ENCODE peak calls at places on chromosome 9, in nine cellular contexts. One of them, this sample, is unnamed. For H3K9me3, the result is how much of the 10 kb centered on the place peaks cover.

GRCh38 chr9:120876842-120877240 is at the start of gene PHF19:
- DNase-seq in mammary epithelial cell: peak
- DNase-seq in pancreas: no peak
- DNase-seq in upper lobe of right lung: peak
- DNase-seq in K562: no peak
- DNase-seq in lung: no peak
- DNase-seq in tibial nerve: no peak
- DNase-seq in heart right ventricle: peak
- DNase-seq in left ventricle myocardium inferior: peak
- DNase-seq in this sample: no peak

GRCh38 chr9:110323831-110324230 is 13.8 kb downstream of the TXNDC8 start:
- DNase-seq in pancreas: no peak
- DNase-seq in heart right ventricle: no peak
- DNase-seq in K562: no peak
- DNase-seq in tibial nerve: no peak
- DNase-seq in upper lobe of right lung: no peak
- DNase-seq in lung: no peak
- DNase-seq in mammary epithelial cell: no peak
- DNase-seq in left ventricle myocardium inferior: no peak
- DNase-seq in this sample: no peak

GRCh38 chr9:5499889-5500398 is 10.4 kb upstream of the PDCD1LG2 start:
- DNase-seq in tibial nerve: peak
- DNase-seq in upper lobe of right lung: no peak
- DNase-seq in left ventricle myocardium inferior: no peak
- DNase-seq in mammary epithelial cell: no peak
- DNase-seq in K562: peak
- DNase-seq in pancreas: no peak
- DNase-seq in lung: peak
- DNase-seq in heart right ventricle: no peak
- DNase-seq in this sample: no peak

GRCh38 chr9:93540305-93540704 is 36.1 kb upstream of the PHF2 start:
- DNase-seq in tibial nerve: no peak
- DNase-seq in mammary epithelial cell: no peak
- DNase-seq in lung: no peak
- DNase-seq in heart right ventricle: no peak
- DNase-seq in pancreas: no peak
- DNase-seq in upper lobe of right lung: no peak
- DNase-seq in left ventricle myocardium inferior: no peak
- DNase-seq in K562: no peak
- DNase-seq in this sample: no peak

GRCh38 chr9:882416-882931 is 41.0 kb downstream of the DMRT1 start:
- DNase-seq in lung: no peak
- DNase-seq in tibial nerve: no peak
- DNase-seq in K562: no peak
- DNase-seq in pancreas: no peak
- DNase-seq in left ventricle myocardium inferior: no peak
- DNase-seq in mammary epithelial cell: no peak
- DNase-seq in upper lobe of right lung: no peak
- DNase-seq in heart right ventricle: no peak
- DNase-seq in this sample: no peak

GRCh38 chr9:89421595-89421994 is 76.3 kb downstream of the SEMA4D start:
- DNase-seq in lung: no peak
- DNase-seq in K562: no peak
- DNase-seq in pancreas: no peak
- DNase-seq in mammary epithelial cell: no peak
- DNase-seq in left ventricle myocardium inferior: no peak
- DNase-seq in tibial nerve: no peak
- DNase-seq in upper lobe of right lung: no peak
- DNase-seq in heart right ventricle: no peak
- DNase-seq in this sample: no peak

GRCh38 chr9:34328500-34328982 is 527 bp downstream of the KIF24 start:
- DNase-seq in mammary epithelial cell: no peak
- DNase-seq in heart right ventricle: no peak
- DNase-seq in upper lobe of right lung: no peak
- DNase-seq in lung: no peak
- DNase-seq in K562: peak
- DNase-seq in tibial nerve: no peak
- DNase-seq in left ventricle myocardium inferior: no peak
- DNase-seq in pancreas: no peak
- DNase-seq in this sample: no peak

GRCh38 chr9:98087420-98088354 is 31.2 kb downstream of the NANS start:
- DNase-seq in pancreas: no peak
- DNase-seq in left ventricle myocardium inferior: peak
- DNase-seq in mammary epithelial cell: peak
- DNase-seq in lung: peak
- DNase-seq in upper lobe of right lung: peak
- DNase-seq in K562: no peak
- DNase-seq in heart right ventricle: peak
- DNase-seq in tibial nerve: no peak
- DNase-seq in this sample: peak

GRCh38 chr9:133478851-133479711 is at the start of gene SLC2A6:
- DNase-seq in lung: peak
- DNase-seq in pancreas: peak
- DNase-seq in upper lobe of right lung: peak
- DNase-seq in left ventricle myocardium inferior: peak
- DNase-seq in tibial nerve: peak
- DNase-seq in heart right ventricle: peak
- DNase-seq in K562: peak
- DNase-seq in mammary epithelial cell: peak
- DNase-seq in this sample: peak

GRCh38 chr9:118577121-118577520 is 792.1 kb downstream of the BRINP1 start:
- DNase-seq in upper lobe of right lung: no peak
- DNase-seq in pancreas: no peak
- DNase-seq in lung: no peak
- DNase-seq in tibial nerve: no peak
- DNase-seq in heart right ventricle: no peak
- DNase-seq in mammary epithelial cell: peak
- DNase-seq in K562: no peak
- DNase-seq in left ventricle myocardium inferior: no peak
- DNase-seq in this sample: no peak

GRCh38 chr9:133141833-133142594 is 21.0 kb upstream of the RALGDS start:
- DNase-seq in mammary epithelial cell: no peak
- DNase-seq in left ventricle myocardium inferior: peak
- DNase-seq in tibial nerve: no peak
- DNase-seq in upper lobe of right lung: peak
- DNase-seq in heart right ventricle: peak
- DNase-seq in lung: no peak
- DNase-seq in pancreas: peak
- DNase-seq in K562: no peak
- DNase-seq in this sample: peak

GRCh38 chr9:120846251-120846869 is 3.6 kb upstream of the PSMD5 start:
- DNase-seq in mammary epithelial cell: no peak
- DNase-seq in K562: no peak
- DNase-seq in lung: no peak
- DNase-seq in tibial nerve: no peak
- DNase-seq in heart right ventricle: no peak
- DNase-seq in pancreas: no peak
- DNase-seq in left ventricle myocardium inferior: no peak
- DNase-seq in upper lobe of right lung: no peak
- DNase-seq in this sample: no peak

GRCh38 chr9:137952976-137953666 is 75.5 kb downstream of the CACNA1B start:
- DNase-seq in mammary epithelial cell: no peak
- DNase-seq in left ventricle myocardium inferior: no peak
- DNase-seq in heart right ventricle: no peak
- DNase-seq in tibial nerve: no peak
- DNase-seq in upper lobe of right lung: no peak
- DNase-seq in lung: no peak
- DNase-seq in K562: no peak
- DNase-seq in pancreas: no peak
- DNase-seq in this sample: no peak

GRCh38 chr9:28853487-28853886 is 1280.2 kb upstream of the C9orf72 start:
- DNase-seq in mammary epithelial cell: no peak
- DNase-seq in heart right ventricle: no peak
- DNase-seq in lung: no peak
- DNase-seq in left ventricle myocardium inferior: no peak
- DNase-seq in K562: no peak
- DNase-seq in upper lobe of right lung: no peak
- DNase-seq in pancreas: no peak
- DNase-seq in tibial nerve: no peak
- DNase-seq in this sample: no peak

GRCh38 chr9:80841888-80842287 is 847.5 kb downstream of the TLE1 start:
- DNase-seq in left ventricle myocardium inferior: no peak
- DNase-seq in heart right ventricle: no peak
- DNase-seq in tibial nerve: no peak
- DNase-seq in pancreas: no peak
- DNase-seq in upper lobe of right lung: no peak
- DNase-seq in K562: no peak
- DNase-seq in lung: no peak
- DNase-seq in mammary epithelial cell: no peak
- DNase-seq in this sample: no peak

DNA sequence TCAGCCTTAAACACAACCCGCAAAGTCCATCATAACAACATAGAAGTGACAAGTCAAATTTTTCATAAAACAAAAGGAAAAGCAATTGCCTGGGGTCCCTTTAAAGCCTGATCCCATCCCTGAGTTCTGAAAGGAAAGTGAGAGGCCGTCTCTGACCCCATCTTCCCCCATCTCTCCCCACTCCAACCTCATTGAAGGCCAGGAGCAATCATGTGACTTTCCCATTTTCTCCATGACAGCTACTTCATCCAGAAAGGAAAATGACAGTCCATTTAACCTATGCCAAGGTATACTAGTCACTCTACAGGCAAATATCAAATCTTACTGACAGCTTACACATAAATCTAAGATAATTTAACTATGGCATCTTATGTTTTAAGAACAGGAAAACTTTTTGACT is 15.5 kb downstream of the ACTL7A start:
- DNase-seq in upper lobe of right lung: no peak
- DNase-seq in pancreas: no peak
- DNase-seq in mammary epithelial cell: no peak
- DNase-seq in tibial nerve: no peak
- DNase-seq in left ventricle myocardium inferior: no peak
- DNase-seq in lung: no peak
- DNase-seq in K562: no peak
- DNase-seq in heart right ventricle: no peak
- DNase-seq in this sample: no peak
- H3K9me3 ChIP-seq in upper lobe of right lung: under half
- H3K9me3 ChIP-seq in pancreas: under half
- H3K9me3 ChIP-seq in mammary epithelial cell: under half
- H3K9me3 ChIP-seq in tibial nerve: under half
- H3K9me3 ChIP-seq in left ventricle myocardium inferior: under half
- H3K9me3 ChIP-seq in lung: under half
- H3K9me3 ChIP-seq in K562: under half
- H3K9me3 ChIP-seq in heart right ventricle: under half
- H3K9me3 ChIP-seq in this sample: under half

GRCh38 chr9:123832176-123832575 is 97.8 kb downstream of the DENND1A start:
- DNase-seq in heart right ventricle: no peak
- DNase-seq in lung: no peak
- DNase-seq in upper lobe of right lung: no peak
- DNase-seq in tibial nerve: no peak
- DNase-seq in mammary epithelial cell: no peak
- DNase-seq in pancreas: no peak
- DNase-seq in left ventricle myocardium inferior: no peak
- DNase-seq in K562: no peak
- DNase-seq in this sample: no peak
- H3K9me3 ChIP-seq in heart right ventricle: under half
- H3K9me3 ChIP-seq in lung: under half
- H3K9me3 ChIP-seq in upper lobe of right lung: under half
- H3K9me3 ChIP-seq in tibial nerve: under half
- H3K9me3 ChIP-seq in mammary epithelial cell: under half
- H3K9me3 ChIP-seq in pancreas: under half
- H3K9me3 ChIP-seq in left ventricle myocardium inferior: under half
- H3K9me3 ChIP-seq in K562: under half
- H3K9me3 ChIP-seq in this sample: under half

GRCh38 chr9:135641047-135641446 is 1.7 kb upstream of the GLT6D1 start:
- DNase-seq in left ventricle myocardium inferior: no peak
- DNase-seq in heart right ventricle: no peak
- DNase-seq in K562: no peak
- DNase-seq in upper lobe of right lung: no peak
- DNase-seq in pancreas: no peak
- DNase-seq in tibial nerve: no peak
- DNase-seq in mammary epithelial cell: no peak
- DNase-seq in lung: no peak
- DNase-seq in this sample: no peak

GRCh38 chr9:135641745-135642144 is 2.4 kb upstream of the GLT6D1 start:
- DNase-seq in tibial nerve: no peak
- DNase-seq in K562: no peak
- DNase-seq in upper lobe of right lung: no peak
- DNase-seq in left ventricle myocardium inferior: no peak
- DNase-seq in pancreas: no peak
- DNase-seq in heart right ventricle: no peak
- DNase-seq in mammary epithelial cell: no peak
- DNase-seq in lung: no peak
- DNase-seq in this sample: no peak

GRCh38 chr9:135648494-135649410 is 9.4 kb upstream of the GLT6D1 start:
- DNase-seq in left ventricle myocardium inferior: no peak
- DNase-seq in pancreas: no peak
- DNase-seq in K562: no peak
- DNase-seq in lung: no peak
- DNase-seq in heart right ventricle: no peak
- DNase-seq in mammary epithelial cell: no peak
- DNase-seq in tibial nerve: no peak
- DNase-seq in upper lobe of right lung: no peak
- DNase-seq in this sample: no peak

GRCh38 chr9:135647897-135648296 is 8.6 kb upstream of the GLT6D1 start:
- DNase-seq in K562: no peak
- DNase-seq in heart right ventricle: no peak
- DNase-seq in pancreas: no peak
- DNase-seq in tibial nerve: no peak
- DNase-seq in left ventricle myocardium inferior: no peak
- DNase-seq in upper lobe of right lung: no peak
- DNase-seq in lung: no peak
- DNase-seq in mammary epithelial cell: no peak
- DNase-seq in this sample: no peak

DNA sequence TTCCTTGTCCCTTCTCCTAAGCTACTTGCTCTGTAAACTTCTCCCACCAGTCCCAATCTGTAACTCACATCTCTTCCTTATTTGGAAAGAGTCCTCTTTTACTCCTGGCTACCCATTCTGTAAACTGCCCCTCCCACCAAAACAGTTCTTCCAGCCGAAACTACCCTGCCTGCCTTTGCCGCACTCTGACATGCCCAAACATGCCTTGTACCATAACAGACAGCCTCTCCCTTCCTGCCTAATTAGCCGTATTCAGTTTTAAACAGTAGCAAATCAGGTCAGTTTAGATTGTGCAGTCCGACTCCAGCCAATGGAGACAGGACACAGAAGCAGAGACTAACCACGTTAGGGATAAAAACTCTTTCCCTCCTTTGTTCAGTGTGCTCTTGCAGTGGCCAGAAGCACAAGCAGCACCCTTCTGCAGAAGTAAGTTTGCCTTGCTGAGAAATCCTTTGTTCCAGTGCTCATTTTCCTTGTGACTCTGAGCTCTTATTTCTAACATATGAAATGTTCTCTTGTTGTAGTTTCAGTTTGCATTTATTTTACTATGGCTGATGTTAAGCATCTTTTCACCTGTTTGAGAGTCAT is 5.4 kb upstream of the GLT6D1 start:
- DNase-seq in K562: no peak
- DNase-seq in left ventricle myocardium inferior: no peak
- DNase-seq in lung: no peak
- DNase-seq in mammary epithelial cell: peak
- DNase-seq in pancreas: no peak
- DNase-seq in heart right ventricle: no peak
- DNase-seq in tibial nerve: no peak
- DNase-seq in upper lobe of right lung: no peak
- DNase-seq in this sample: no peak
- H3K9me3 ChIP-seq in K562: under half
- H3K9me3 ChIP-seq in left ventricle myocardium inferior: half or more
- H3K9me3 ChIP-seq in lung: under half
- H3K9me3 ChIP-seq in mammary epithelial cell: under half
- H3K9me3 ChIP-seq in pancreas: under half
- H3K9me3 ChIP-seq in heart right ventricle: under half
- H3K9me3 ChIP-seq in tibial nerve: half or more
- H3K9me3 ChIP-seq in upper lobe of right lung: under half
- H3K9me3 ChIP-seq in this sample: under half

GRCh38 chr9:3398232-3398648 is 127.6 kb downstream of the RFX3 start:
- DNase-seq in pancreas: no peak
- DNase-seq in heart right ventricle: no peak
- DNase-seq in mammary epithelial cell: no peak
- DNase-seq in upper lobe of right lung: no peak
- DNase-seq in K562: no peak
- DNase-seq in lung: no peak
- DNase-seq in left ventricle myocardium inferior: no peak
- DNase-seq in tibial nerve: no peak
- DNase-seq in this sample: no peak
- H3K9me3 ChIP-seq in pancreas: under half
- H3K9me3 ChIP-seq in heart right ventricle: under half
- H3K9me3 ChIP-seq in mammary epithelial cell: under half
- H3K9me3 ChIP-seq in upper lobe of right lung: under half
- H3K9me3 ChIP-seq in K562: under half
- H3K9me3 ChIP-seq in lung: under half
- H3K9me3 ChIP-seq in left ventricle myocardium inferior: under half
- H3K9me3 ChIP-seq in tibial nerve: under half
- H3K9me3 ChIP-seq in this sample: under half

This sample was measured in T-helper 17 cell.